ENCODE peak calls at places on chromosomes 7 and 10, in six cellular contexts. One of them, this sample, is unnamed.

GRCh38 chr10:44723082-44723481 is 188.1 kb upstream of the TMEM72 start:
- DNase-seq in uterus: no peak
- DNase-seq in A549: no peak
- DNase-seq in nephron progenitor cell: no peak
- DNase-seq in activated CD4-positive, alpha-beta T cell treated with anti-CD3 and anti-CD28 coated beads, Interleukin-2, amount 50 U/mL, for 4 hours: no peak
- DNase-seq in activated CD8-positive, alpha-beta memory T cell treated with anti-CD3 and anti-CD28 coated beads for 48 hours: no peak
- DNase-seq in this sample: no peak

GRCh38 chr10:46310851-46311250 is 24.1 kb downstream of the ANTXRL start:
- DNase-seq in A549: no peak
- DNase-seq in activated CD8-positive, alpha-beta memory T cell treated with anti-CD3 and anti-CD28 coated beads for 48 hours: no peak
- DNase-seq in activated CD4-positive, alpha-beta T cell treated with anti-CD3 and anti-CD28 coated beads, Interleukin-2, amount 50 U/mL, for 4 hours: no peak
- DNase-seq in nephron progenitor cell: no peak
- DNase-seq in uterus: no peak
- DNase-seq in this sample: no peak

GRCh38 chr7:144489504-144489903 is 86.0 kb upstream of the NOBOX start:
- DNase-seq in activated CD4-positive, alpha-beta T cell treated with anti-CD3 and anti-CD28 coated beads, Interleukin-2, amount 50 U/mL, for 4 hours: no peak
- DNase-seq in uterus: no peak
- DNase-seq in nephron progenitor cell: no peak
- DNase-seq in activated CD8-positive, alpha-beta memory T cell treated with anti-CD3 and anti-CD28 coated beads for 48 hours: no peak
- DNase-seq in A549: no peak
- DNase-seq in this sample: no peak

GRCh38 chr7:1422512-1423265 is 36.6 kb downstream of the MICALL2 start:
- DNase-seq in nephron progenitor cell: no peak
- DNase-seq in uterus: no peak
- DNase-seq in activated CD8-positive, alpha-beta memory T cell treated with anti-CD3 and anti-CD28 coated beads for 48 hours: no peak
- DNase-seq in activated CD4-positive, alpha-beta T cell treated with anti-CD3 and anti-CD28 coated beads, Interleukin-2, amount 50 U/mL, for 4 hours: no peak
- DNase-seq in A549: no peak
- DNase-seq in this sample: peak; percentile 67

GRCh38 chr10:95403690-95404459 is 113.1 kb upstream of the PDLIM1 start:
- DNase-seq in uterus: no peak
- DNase-seq in activated CD4-positive, alpha-beta T cell treated with anti-CD3 and anti-CD28 coated beads, Interleukin-2, amount 50 U/mL, for 4 hours: no peak
- DNase-seq in A549: no peak
- DNase-seq in nephron progenitor cell: no peak
- DNase-seq in activated CD8-positive, alpha-beta memory T cell treated with anti-CD3 and anti-CD28 coated beads for 48 hours: no peak
- DNase-seq in this sample: no peak

GRCh38 chr10:110723224-110723891 is 79.2 kb downstream of the RBM20 start:
- DNase-seq in activated CD8-positive, alpha-beta memory T cell treated with anti-CD3 and anti-CD28 coated beads for 48 hours: no peak
- DNase-seq in nephron progenitor cell: no peak
- DNase-seq in uterus: no peak
- DNase-seq in activated CD4-positive, alpha-beta T cell treated with anti-CD3 and anti-CD28 coated beads, Interleukin-2, amount 50 U/mL, for 4 hours: no peak
- DNase-seq in A549: no peak
- DNase-seq in this sample: no peak

GRCh38 chr10:23065549-23065948 is 29.8 kb upstream of the MSRB2 start:
- DNase-seq in A549: peak; percentile 21
- DNase-seq in uterus: peak; percentile 73
- DNase-seq in activated CD4-positive, alpha-beta T cell treated with anti-CD3 and anti-CD28 coated beads, Interleukin-2, amount 50 U/mL, for 4 hours: no peak
- DNase-seq in activated CD8-positive, alpha-beta memory T cell treated with anti-CD3 and anti-CD28 coated beads for 48 hours: no peak
- DNase-seq in nephron progenitor cell: no peak
- DNase-seq in this sample: peak; percentile 24

GRCh38 chr7:157279973-157280841 is 56.6 kb upstream of the DNAJB6 start:
- DNase-seq in A549: no peak
- DNase-seq in nephron progenitor cell: no peak
- DNase-seq in activated CD8-positive, alpha-beta memory T cell treated with anti-CD3 and anti-CD28 coated beads for 48 hours: no peak
- DNase-seq in uterus: no peak
- DNase-seq in activated CD4-positive, alpha-beta T cell treated with anti-CD3 and anti-CD28 coated beads, Interleukin-2, amount 50 U/mL, for 4 hours: no peak
- DNase-seq in this sample: no peak